ENCODE peak calls at places on chromosomes 5 and 9, in six cellular contexts. H is H9, W is AG04450, M is cardiac fibroblast, C is PC-9, U is fibroblast of the aortic adventitia. S is an unnamed sample.

GRCh38 chr5:33806736-33807442 is 84.9 kb downstream of the ADAMTS12 start:
- DNase-seq in W (no peak), U (peak), C (no peak), M (peak), H (no peak), S (no peak)

GRCh38 chr9:124398191-124398590 is 17.1 kb downstream of the PSMB7 start:
- DNase-seq in U (no peak), C (no peak), W (no peak), H (no peak), M (no peak), S (no peak)

GRCh38 chr9:33791117-33791516 is 4.2 kb upstream of the PRSS3 start:
- DNase-seq in M (peak), W (no peak), H (no peak), C (no peak), U (peak), S (no peak)

GRCh38 chr5:119255571-119256356 is 100.1 kb upstream of the TNFAIP8 start:
- DNase-seq in U (no peak), H (peak), C (peak), W (no peak), M (no peak), S (peak)

GRCh38 chr5:38456657-38457056 is 99.8 kb downstream of the LIFR start:
- DNase-seq in C (no peak), M (peak), U (no peak), W (no peak), H (no peak), S (no peak)

GRCh38 chr5:9927106-9927505 is 297.0 kb upstream of the TAS2R1 start:
- DNase-seq in H (no peak), W (no peak), C (no peak), M (peak), U (peak), S (no peak)

GRCh38 chr5:1131191-1131621 is 19.3 kb upstream of the SLC12A7 start:
- DNase-seq in W (no peak), U (no peak), C (no peak), M (no peak), H (no peak), S (no peak)

GRCh38 chr5:947626-948471 is 55.2 kb downstream of the TRIP13 start:
- DNase-seq in U (peak), W (no peak), C (no peak), H (no peak), M (peak), S (no peak)

GRCh38 chr5:136036991-136037705 is 8.4 kb downstream of the TGFBI start:
- DNase-seq in W (no peak), C (peak), H (no peak), U (no peak), M (peak), S (no peak)

GRCh38 chr9:73684601-73685000 is 532.9 kb downstream of the ANXA1 start:
- DNase-seq in W (no peak), C (peak), U (peak), M (peak), H (no peak), S (no peak)

GRCh38 chr5:91491229-91491628 is 108.1 kb upstream of the ARRDC3 start:
- DNase-seq in H (no peak), C (no peak), M (no peak), W (no peak), U (no peak), S (no peak)

GRCh38 chr9:8871396-8871795 is 1071.8 kb upstream of the DMAC1 start:
- DNase-seq in C (no peak), M (no peak), H (no peak), U (no peak), W (no peak), S (no peak)

GRCh38 chr5:155532621-155533314 is 519.2 kb downstream of the KIF4B start:
- DNase-seq in C (no peak), H (no peak), W (no peak), M (no peak), U (no peak), S (no peak)

GRCh38 chr5:76582252-76583162 is 40.7 kb downstream of the F2RL2 start:
- DNase-seq in U (peak), C (no peak), W (no peak), H (no peak), M (peak), S (peak)

GRCh38 chr9:79858509-79858908 is 286.7 kb downstream of the TLE4 start:
- DNase-seq in H (no peak), M (peak), U (peak), W (no peak), C (no peak), S (peak)

GRCh38 chr5:16913187-16913839 is 22.8 kb downstream of the MYO10 start:
- DNase-seq in M (no peak), C (peak), W (no peak), H (no peak), U (no peak), S (no peak)

GRCh38 chr9:112338561-112338960 is 5.1 kb upstream of the PTBP3 start:
- DNase-seq in C (no peak), H (no peak), M (no peak), U (peak), W (no peak), S (no peak)

GRCh38 chr9:90035471-90035870 is 430.7 kb downstream of the GADD45G start:
- DNase-seq in M (no peak), W (no peak), C (no peak), U (no peak), H (no peak), S (no peak)

GRCh38 chr5:121691478-121691877 is 160.2 kb upstream of the FTMT start:
- DNase-seq in U (no peak), H (no peak), W (no peak), C (peak), M (peak), S (no peak)

GRCh38 chr5:177399903-177400868 is at the start of gene PFN3:
- DNase-seq in C (no peak), M (peak), U (no peak), H (peak), W (no peak), S (peak)

GRCh38 chr5:55320571-55320970 is 12.8 kb downstream of the MTREX start:
- DNase-seq in H (no peak), M (no peak), U (peak), W (no peak), C (no peak), S (no peak)

GRCh38 chr5:6753851-6754250 is 40.6 kb downstream of the TENT4A start:
- DNase-seq in M (no peak), H (no peak), U (no peak), C (no peak), W (no peak), S (no peak)

GRCh38 chr5:41306005-41306404 is 92.7 kb upstream of the C6 start:
- DNase-seq in W (no peak), U (no peak), M (no peak), H (no peak), C (no peak), S (no peak)

GRCh38 chr5:1182633-1183423 is 18.6 kb upstream of the SLC6A19 start:
- DNase-seq in H (no peak), C (no peak), M (no peak), U (no peak), W (no peak), S (no peak)

GRCh38 chr5:74240783-74241750 is 399.5 kb downstream of the ENC1 start:
- DNase-seq in C (peak), H (no peak), M (peak), W (no peak), U (peak), S (no peak)

GRCh38 chr5:62956597-62956996 is 378.0 kb downstream of the LRRC70 start:
- DNase-seq in U (no peak), M (no peak), W (no peak), H (no peak), C (no peak), S (no peak)

GRCh38 chr5:131265318-131265803 is 1.5 kb downstream of the CDC42SE2 start:
- DNase-seq in W (no peak), M (peak), C (peak), H (no peak), U (peak), S (no peak)

GRCh38 chr9:95373765-95374435 is 56.4 kb upstream of the FANCC start:
- DNase-seq in W (no peak), C (no peak), U (no peak), M (no peak), H (no peak), S (no peak)

GRCh38 chr5:3833566-3833965 is 237.9 kb downstream of the IRX1 start:
- DNase-seq in W (no peak), C (no peak), U (no peak), M (no peak), H (no peak), S (no peak)

GRCh38 chr5:178235600-178235998 is 3.0 kb upstream of the PHYKPL start:
- DNase-seq in U (no peak), H (no peak), M (no peak), W (no peak), C (peak), S (no peak)

GRCh38 chr5:127521138-127521770 is 3.8 kb downstream of the PRRC1 start:
- DNase-seq in C (no peak), U (no peak), M (no peak), W (no peak), H (no peak), S (no peak)

GRCh38 chr5:39015743-39016586 is 58.2 kb downstream of the RICTOR start:
- DNase-seq in C (no peak), M (peak), H (no peak), U (peak), W (peak), S (no peak)

GRCh38 chr5:6743161-6743560 is 29.9 kb downstream of the TENT4A start:
- DNase-seq in W (no peak), C (no peak), M (no peak), H (no peak), U (no peak), S (no peak)

GRCh38 chr5:108884736-108885135 is 137.0 kb downstream of the FER start:
- DNase-seq in H (no peak), C (no peak), U (peak), W (no peak), M (peak), S (no peak)

GRCh38 chr5:173383711-173384110 is 55.5 kb upstream of the STC2 start:
- DNase-seq in W (no peak), M (no peak), U (no peak), C (no peak), H (no peak), S (no peak)

GRCh38 chr5:55114061-55114460 is 11.6 kb downstream of the GZMA start:
- DNase-seq in U (no peak), H (no peak), M (no peak), W (no peak), C (no peak), S (no peak)

GRCh38 chr9:21557428-21557768 is 75.3 kb upstream of the IFNE start:
- DNase-seq in W (no peak), C (no peak), M (no peak), H (no peak), U (no peak), S (no peak)

GRCh38 chr9:133717113-133718031 is 20.8 kb downstream of the SARDH start:
- DNase-seq in H (no peak), M (no peak), C (no peak), W (no peak), U (no peak), S (no peak)

GRCh38 chr9:133716564-133717112 is 21.5 kb downstream of the SARDH start:
- DNase-seq in H (peak), U (peak), C (no peak), W (no peak), M (peak), S (no peak)

GRCh38 chr9:133714606-133715294 is 23.4 kb downstream of the SARDH start:
- DNase-seq in W (no peak), C (no peak), H (peak), U (no peak), M (peak), S (no peak)

GRCh38 chr9:133715295-133715865 is 22.8 kb downstream of the SARDH start:
- DNase-seq in M (peak), C (no peak), H (peak), U (no peak), W (no peak), S (no peak)

DNA sequence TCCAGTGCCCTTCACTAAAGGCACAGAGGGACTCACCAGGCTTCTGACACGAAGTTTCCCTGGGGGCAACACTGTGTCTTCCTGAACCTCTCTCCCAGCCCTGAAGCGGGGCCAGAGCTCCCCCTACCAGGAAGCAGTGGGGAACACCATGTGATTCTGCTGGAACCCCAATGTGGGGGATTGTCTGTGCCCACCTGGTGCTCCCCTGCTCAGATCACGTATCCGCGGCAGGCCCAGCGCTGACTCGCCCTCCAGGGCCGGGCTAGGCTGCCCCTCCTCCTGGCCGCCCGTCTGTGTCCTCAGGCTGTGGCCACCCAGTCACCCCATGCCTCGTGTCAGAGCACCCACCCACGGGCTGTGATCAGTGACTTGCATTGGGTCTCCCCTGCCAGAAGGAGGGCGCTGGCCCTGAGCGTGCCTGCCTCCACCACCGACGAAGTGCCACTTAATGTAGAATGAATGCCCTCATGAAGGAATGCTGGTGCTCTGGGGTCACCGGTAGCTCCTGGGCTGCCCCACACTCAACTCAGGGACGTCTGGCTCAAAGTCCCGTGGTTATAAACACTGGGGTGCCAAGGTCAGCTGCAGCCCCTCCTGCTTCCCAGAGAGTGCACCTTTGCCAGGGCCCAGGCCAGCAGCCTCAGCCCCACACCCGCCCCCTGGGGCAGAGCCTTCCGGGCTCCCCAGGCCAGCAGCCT is 22.1 kb downstream of the SARDH start:
- DNase-seq in C (no peak), M (peak), W (no peak), U (no peak), H (peak), S (no peak)
- TF ChIP-seq CTCF in C (peak), M (peak), W (peak), U (peak), H (peak), S (peak)

GRCh38 chr9:130156672-130157071 is 15.5 kb upstream of the NCS1 start:
- DNase-seq in W (no peak), H (no peak), U (no peak), M (no peak), C (no peak), S (no peak)
- TF ChIP-seq CTCF in W (no peak), H (no peak), U (no peak), M (no peak), C (no peak), S (no peak)

DNA sequence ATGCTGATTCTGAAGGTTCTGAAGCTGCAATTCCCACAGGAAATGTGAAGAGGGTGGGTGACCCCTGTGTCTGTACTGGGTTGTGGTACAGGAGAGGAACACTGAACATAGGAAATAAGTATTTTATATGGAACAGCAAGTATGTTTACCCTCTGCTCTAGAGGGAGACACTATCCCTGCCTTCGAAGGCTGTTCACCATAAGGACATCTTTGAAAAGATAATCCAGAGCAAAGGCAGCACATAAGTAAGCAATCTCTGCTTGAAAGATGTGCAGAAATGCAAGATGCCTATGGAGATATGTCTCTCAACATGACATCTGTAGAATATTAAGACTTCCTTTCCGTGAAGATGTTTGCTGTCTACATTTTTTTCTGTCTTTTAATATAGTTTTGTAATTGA is 184.4 kb upstream of the EFNA5 start:
- DNase-seq in H (no peak), C (no peak), W (no peak), M (no peak), U (no peak), S (no peak)
- TF ChIP-seq CTCF in H (no peak), C (no peak), W (no peak), M (no peak), U (no peak), S (no peak)

DNA sequence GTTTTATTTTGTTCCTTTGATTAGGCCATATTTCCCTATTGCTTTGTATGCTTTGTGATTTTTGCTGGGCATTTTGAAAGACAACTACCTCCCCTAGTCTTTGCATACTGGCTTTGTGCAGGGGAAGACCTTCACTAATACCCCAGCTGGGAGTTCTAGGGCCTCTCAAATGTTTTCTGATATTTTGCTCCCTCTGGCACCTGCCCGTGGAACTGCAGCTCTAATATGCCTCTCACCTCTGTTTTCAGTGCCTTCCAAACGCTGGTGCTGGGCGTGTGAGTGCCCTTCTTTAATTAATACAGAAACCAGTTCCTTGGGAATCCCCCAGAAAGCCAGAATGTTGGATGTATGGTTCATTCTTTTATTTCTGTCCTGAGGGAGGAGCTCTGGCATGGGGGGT is 204.5 kb downstream of the COMMD10 start:
- DNase-seq in W (no peak), H (peak), M (no peak), U (no peak), C (no peak), S (no peak)
- TF ChIP-seq CTCF in W (peak), H (peak), M (peak), U (peak), C (peak), S (no peak)

DNA sequence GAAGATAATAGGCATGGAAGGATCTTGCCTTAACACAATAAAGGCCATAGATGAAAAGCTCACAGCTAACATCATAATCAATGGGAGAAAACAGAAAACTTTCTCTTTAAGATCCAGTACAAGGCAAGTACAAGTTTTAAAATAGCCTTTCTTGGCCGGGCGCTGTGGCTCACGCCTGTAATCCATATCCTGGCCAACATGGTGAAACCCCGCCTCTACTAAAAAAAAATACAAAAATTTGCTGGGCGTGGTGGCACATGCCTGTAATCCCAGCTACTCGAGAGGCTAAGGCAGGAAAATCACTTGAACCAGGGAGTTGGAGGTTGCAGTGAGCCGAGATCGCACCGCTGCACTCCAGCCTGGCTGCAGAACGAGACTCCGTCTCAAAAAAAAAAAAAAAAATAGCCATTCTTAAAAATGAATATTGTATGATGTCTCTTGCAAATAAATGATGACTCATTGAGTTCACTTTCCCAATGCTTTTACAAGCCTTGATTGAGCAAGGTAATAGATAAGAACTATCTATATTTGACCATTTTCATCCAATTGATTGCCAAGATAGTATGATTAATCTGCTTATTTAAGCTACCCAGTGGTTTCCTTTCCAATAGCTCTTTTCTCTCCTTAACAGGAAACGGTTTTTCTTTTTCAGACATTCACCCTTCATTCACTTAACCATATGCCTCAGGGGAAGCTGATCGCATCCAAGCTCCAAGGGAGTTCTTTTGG is 15.8 kb downstream of the CCDC152 start:
- DNase-seq in U (peak), H (no peak), M (peak), C (peak), W (no peak), S (no peak)
- TF ChIP-seq CTCF in U (no peak), H (no peak), M (no peak), C (no peak), W (no peak), S (no peak)

DNA sequence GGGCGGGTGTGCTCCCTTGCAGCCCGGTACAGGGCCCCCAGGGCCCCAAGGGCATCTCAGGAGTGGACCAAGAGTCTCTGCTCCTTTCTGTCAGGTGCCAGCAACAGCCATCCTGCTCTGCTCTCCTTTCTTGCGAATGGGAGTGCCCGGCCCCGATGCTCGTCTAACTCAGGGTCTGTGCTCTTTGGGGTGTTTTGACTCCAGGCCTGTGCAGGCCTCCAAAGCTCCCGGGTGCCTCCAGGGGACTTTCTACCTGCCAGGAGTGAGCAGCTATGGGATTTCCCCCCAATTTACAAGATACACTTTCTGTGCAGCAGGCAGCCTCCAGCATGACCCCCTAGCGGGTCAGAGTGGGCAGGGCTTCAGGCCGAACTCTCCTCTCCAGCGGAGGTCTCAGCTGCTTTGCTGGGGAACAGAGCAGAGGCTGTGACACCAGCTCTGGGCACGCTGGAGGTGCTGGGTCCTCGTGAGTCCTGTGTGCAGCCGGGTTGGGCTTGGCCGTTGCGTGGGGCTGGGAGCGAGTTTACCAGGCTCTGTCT is 3.0 kb downstream of the NRARP start:
- DNase-seq in W (no peak), U (no peak), C (no peak), H (peak), M (no peak), S (no peak)
- TF ChIP-seq CTCF in W (no peak), U (no peak), C (no peak), H (no peak), M (no peak), S (no peak)

GRCh38 chr9:26346942-26347477 is 545.6 kb downstream of the CAAP1 start:
- DNase-seq in U (no peak), M (no peak), C (no peak), W (no peak), H (no peak), S (no peak)

GRCh38 chr9:26341545-26341944 is 551.1 kb downstream of the CAAP1 start:
- DNase-seq in H (no peak), W (no peak), M (no peak), U (no peak), C (no peak), S (no peak)
- TF ChIP-seq CTCF in H (no peak), W (no peak), M (no peak), U (no peak), C (no peak), S (no peak)